ENCODE peak calls at places on chromosomes 2 and 18, in four cellular contexts. D is fibroblast of lung; T is GM10248; H is activated naive CD8-positive, alpha-beta T cell treated with anti-CD3 and anti-CD28 coated beads for 36 hours. Y is an unnamed sample.

GRCh38 chr2:180125245-180125962 is 118.3 kb upstream of the CWC22 start:
- DNase-seq in H (peak; percentile 14), T (peak; percentile 28), D (peak; percentile 98), Y (peak; percentile 59)

GRCh38 chr18:3689986-3690681 is 240.2 kb downstream of the TGIF1 start:
- DNase-seq in D (no peak), T (no peak), H (no peak), Y (no peak)

GRCh38 chr2:124213977-124214587 is 189.0 kb downstream of the CNTNAP5 start:
- DNase-seq in H (no peak), T (no peak), D (no peak), Y (no peak)

GRCh38 chr2:215573495-215573894 is 137.6 kb upstream of the FN1 start:
- DNase-seq in H (no peak), T (no peak), D (peak; percentile 78), Y (no peak)

GRCh38 chr18:32469190-32469611 is 1.5 kb downstream of the GAREM1 start:
- DNase-seq in T (no peak), H (no peak), D (peak; percentile 41), Y (peak; percentile 68)

GRCh38 chr2:3466482-3466863 is 52.9 kb downstream of the ADI1 start:
- DNase-seq in T (no peak), D (no peak), H (no peak), Y (no peak)

GRCh38 chr18:24894880-24895279 is 434.4 kb downstream of the HRH4 start:
- DNase-seq in H (no peak), T (no peak), D (peak; percentile 43), Y (no peak)

GRCh38 chr18:45218436-45218835 is 396.8 kb upstream of the SLC14A2 start:
- DNase-seq in H (no peak), T (no peak), D (no peak), Y (no peak)

GRCh38 chr18:48552130-48552529 is 13.3 kb downstream of the CTIF start:
- DNase-seq in T (no peak), D (no peak), H (no peak), Y (no peak)

GRCh38 chr2:120684691-120685402 is 50.8 kb upstream of the GLI2 start:
- DNase-seq in H (no peak), D (peak; percentile 41), T (no peak), Y (no peak)

GRCh38 chr2:178257127-178257526 is 62.8 kb downstream of the OSBPL6 start:
- DNase-seq in H (no peak), T (no peak), D (no peak), Y (no peak)

GRCh38 chr2:215847056-215847455 is 166.3 kb downstream of the MREG start:
- DNase-seq in D (no peak), T (no peak), H (no peak), Y (no peak)

GRCh38 chr2:218024336-218024735 is 21.5 kb upstream of the TNS1 start:
- DNase-seq in D (no peak), T (no peak), H (no peak), Y (peak; percentile 46)

GRCh38 chr2:54459037-54459441 is 2.9 kb downstream of the SPTBN1 start:
- DNase-seq in T (no peak), D (peak; percentile 56), H (no peak), Y (no peak)

GRCh38 chr2:230541934-230542380 is 126.0 kb downstream of the SP100 start:
- DNase-seq in H (no peak), D (no peak), T (peak; percentile 57), Y (no peak)

GRCh38 chr18:48826271-48826670 is 124.5 kb downstream of the SMAD7 start:
- DNase-seq in D (no peak), T (no peak), H (no peak), Y (peak; percentile 5)

GRCh38 chr2:67221266-67221665 is 175.9 kb upstream of the ETAA1 start:
- DNase-seq in H (no peak), D (peak; percentile 76), T (no peak), Y (no peak)

GRCh38 chr2:121242976-121243375 is 42.0 kb downstream of the TFCP2L1 start:
- DNase-seq in T (no peak), D (no peak), H (no peak), Y (no peak)

GRCh38 chr2:161246301-161246700 is 61.9 kb upstream of the PSMD14 start:
- DNase-seq in T (no peak), H (no peak), D (no peak), Y (no peak)

GRCh38 chr2:82731824-82732223 is 1727.3 kb downstream of the SUCLG1 start:
- DNase-seq in D (no peak), T (no peak), H (no peak), Y (no peak)

GRCh38 chr2:113041871-113042270 is 10.8 kb downstream of the IL36B start:
- DNase-seq in H (no peak), D (no peak), T (no peak), Y (no peak)

GRCh38 chr2:240465765-240466578 is 30.5 kb downstream of the GPC1 start:
- DNase-seq in T (no peak), H (no peak), D (no peak), Y (peak; percentile 38)

GRCh38 chr2:30252723-30253688 is 21.7 kb downstream of the LBH start:
- DNase-seq in H (peak; percentile 81), D (peak; percentile 90), T (peak; percentile 44), Y (peak; percentile 84)

GRCh38 chr2:202322435-202322834 is 53.7 kb upstream of the BMPR2 start:
- DNase-seq in T (no peak), H (no peak), D (no peak), Y (no peak)

GRCh38 chr18:76524900-76525698 is 30.1 kb upstream of the ZNF516 start:
- DNase-seq in H (no peak), T (no peak), D (peak; percentile 85), Y (no peak)

GRCh38 chr2:219245899-219246230 is 586 bp downstream of the STK16 start:
- DNase-seq in D (no peak), H (no peak), T (no peak), Y (no peak)

GRCh38 chr2:23669413-23670244 is 257.3 kb downstream of the ATAD2B start:
- DNase-seq in H (no peak), T (no peak), D (peak; percentile 64), Y (peak; percentile 94)

GRCh38 chr2:199136681-199137080 is 321.1 kb downstream of the SATB2 start:
- DNase-seq in D (peak; percentile 70), T (no peak), H (no peak), Y (no peak)

GRCh38 chr2:98084869-98085238 is 2.1 kb upstream of the VWA3B start:
- DNase-seq in T (no peak), D (no peak), H (no peak), Y (no peak)